ENCODE peak calls at places on chromosomes 6 and 20, in nine cellular contexts. K is ovary, H is adrenal gland, L is breast epithelium, I is heart left ventricle, Q is A549, O is endothelial cell of umbilical vein, B is tibial nerve, D is lower leg skin. W is an unnamed sample.

GRCh38 chr6:52994031-52994788 is 874 bp downstream of the GSTA4 start:
- DNase-seq in H (peak; percentile 40), O (peak; percentile 62), B (no peak), Q (peak; percentile 7), L (no peak), K (peak; percentile 48), D (no peak), I (peak; percentile 37), W (no peak)

GRCh38 chr6:5498579-5498899 is 237.2 kb downstream of the FARS2 start:
- DNase-seq in D (no peak), H (no peak), Q (no peak), B (no peak), K (no peak), I (no peak), L (no peak), O (peak; percentile 4), W (no peak)

GRCh38 chr6:90484903-90485302 is 102.0 kb downstream of the MAP3K7 start:
- DNase-seq in K (no peak), L (no peak), I (no peak), B (no peak), O (no peak), H (no peak), D (no peak), Q (no peak), W (no peak)

GRCh38 chr6:132818404-132819359 is 4.3 kb downstream of the RPS12 start:
- DNase-seq in D (no peak), H (no peak), I (no peak), K (no peak), O (no peak), B (no peak), Q (no peak), L (no peak), W (peak; percentile 33)

GRCh38 chr20:19867074-19867473 is 109.0 kb downstream of the RIN2 start:
- DNase-seq in I (no peak), O (no peak), Q (no peak), D (no peak), L (no peak), B (no peak), K (no peak), H (no peak), W (peak; percentile 40)

GRCh38 chr6:69867075-69867911 is 937 bp downstream of the COL19A1 start:
- DNase-seq in O (peak; percentile 30), K (peak; percentile 46), L (no peak), H (peak; percentile 58), Q (peak; percentile 5), I (peak; percentile 73), B (no peak), D (peak; percentile 87), W (peak; percentile 79)

GRCh38 chr6:12293931-12294800 is 4.0 kb downstream of the EDN1 start:
- DNase-seq in B (no peak), L (no peak), O (peak; percentile 18), D (no peak), H (no peak), Q (no peak), K (no peak), I (no peak), W (no peak)

GRCh38 chr20:20084296-20084752 is 32.0 kb downstream of the CFAP61 start:
- DNase-seq in B (no peak), D (no peak), L (no peak), K (no peak), O (no peak), H (no peak), Q (no peak), I (peak; percentile 52), W (no peak)

GRCh38 chr6:15575357-15576037 is 87.3 kb downstream of the DTNBP1 start:
- DNase-seq in D (no peak), I (no peak), L (no peak), H (no peak), K (no peak), B (no peak), Q (no peak), O (no peak), W (peak; percentile 47)

DNA sequence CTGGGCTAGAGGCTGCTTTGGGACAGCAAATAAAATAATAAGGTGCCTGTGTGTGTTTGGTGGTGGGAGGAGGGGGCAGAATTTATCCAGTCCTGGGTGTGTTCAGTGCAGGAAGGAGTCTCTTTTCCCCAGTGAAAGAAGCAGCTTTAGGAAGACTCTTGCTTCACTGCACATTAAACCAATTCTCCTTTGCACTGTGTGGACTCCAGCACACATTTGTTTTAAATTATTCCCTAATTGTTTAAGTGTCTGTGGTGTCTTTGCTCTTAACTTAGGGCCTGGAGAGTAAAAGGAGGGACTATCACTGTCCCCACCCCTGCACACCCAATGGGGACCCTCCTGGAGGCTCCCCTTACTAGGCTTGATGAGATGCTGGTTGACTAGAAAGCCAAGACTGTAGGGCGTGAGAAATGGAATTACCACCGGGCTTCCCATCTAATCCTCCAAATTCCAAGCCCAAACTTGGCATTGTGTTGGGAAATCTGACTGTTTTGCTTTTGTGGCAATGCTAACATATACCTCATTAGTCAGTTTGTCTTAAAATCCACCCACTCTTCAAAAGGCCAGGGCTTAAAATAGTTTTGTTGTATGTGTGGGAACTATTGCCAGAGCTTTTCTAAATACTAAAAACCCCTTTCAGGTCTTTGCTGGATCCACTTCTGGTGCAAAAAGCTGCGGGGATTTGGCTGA is 13.4 kb upstream of the DAAM2 start:
- DNase-seq in H (no peak), K (no peak), Q (no peak), O (no peak), D (no peak), L (no peak), I (no peak), B (no peak), W (no peak)
- TF ChIP-seq POLR2A in H (no peak), K (no peak), Q (no peak), O (no peak), D (no peak), L (no peak), I (no peak), B (no peak), W (no peak)

GRCh38 chr6:144675231-144675861 is 390.2 kb downstream of the UTRN start:
- DNase-seq in H (no peak), D (peak; percentile 81), Q (no peak), B (no peak), I (no peak), O (peak; percentile 17), K (no peak), L (no peak), W (no peak)
- TF ChIP-seq CTCF in H (no peak), D (no peak), Q (no peak), B (no peak), I (no peak), O (no peak), K (no peak), L (no peak), W (no peak)

DNA sequence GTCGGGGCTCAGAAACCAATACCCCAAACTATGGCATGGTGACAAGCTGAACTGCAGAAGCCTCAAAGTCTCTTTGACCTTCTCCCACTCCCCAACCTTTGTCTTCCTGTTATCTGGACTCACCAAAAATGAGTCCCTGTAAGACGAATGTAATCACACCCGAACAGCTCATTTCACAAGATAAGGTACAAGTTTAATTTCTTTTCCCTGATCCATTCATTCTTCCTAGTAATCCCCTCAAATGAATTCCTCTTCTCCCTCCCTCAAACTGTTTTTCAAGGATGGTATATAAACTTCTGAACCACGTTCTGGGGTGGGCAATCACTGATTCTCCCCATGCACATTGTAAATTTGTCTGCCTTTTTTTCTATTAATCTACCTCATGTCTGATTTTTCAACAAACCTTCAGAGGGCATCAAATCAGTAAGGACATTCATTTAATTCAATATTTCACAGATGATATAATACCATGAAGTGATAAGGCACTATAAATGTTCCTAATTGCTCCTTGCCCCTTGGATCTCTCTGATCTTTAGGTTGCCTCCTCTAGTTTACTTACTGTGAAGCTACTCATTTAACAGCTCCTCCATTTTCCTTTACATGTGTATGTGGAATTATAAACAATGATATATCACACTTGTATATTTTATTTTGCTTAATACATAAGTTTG is 77.2 kb downstream of the OR2B2 start:
- DNase-seq in I (no peak), H (no peak), L (no peak), K (no peak), B (no peak), Q (no peak), O (no peak), D (no peak), W (peak; percentile 49)
- TF ChIP-seq POLR2A in I (no peak), H (no peak), L (no peak), K (no peak), B (no peak), Q (no peak), O (no peak), D (no peak), W (no peak)

GRCh38 chr20:18276821-18277220 is 11.5 kb upstream of the ZNF133 start:
- DNase-seq in H (peak; percentile 75), D (no peak), B (peak; percentile 48), O (peak; percentile 59), I (peak; percentile 54), Q (peak; percentile 78), L (peak; percentile 69), K (peak; percentile 28), W (peak; percentile 71)
- TF ChIP-seq CTCF in H (peak; percentile 59), D (no peak), B (peak; percentile 67), O (peak; percentile 86), I (peak; percentile 75), Q (peak; percentile 94), L (peak; percentile 61), K (no peak), W (peak; percentile 93)

GRCh38 chr20:52193886-52194545 is 2.4 kb upstream of the ZFP64 start:
- DNase-seq in B (no peak), H (no peak), I (no peak), D (no peak), K (no peak), O (no peak), L (no peak), Q (no peak), W (no peak)

GRCh38 chr20:52191436-52192295 is at the start of gene ZFP64:
- DNase-seq in B (peak; percentile 49), I (peak; percentile 85), O (peak; percentile 80), L (peak; percentile 61), Q (peak; percentile 88), H (peak; percentile 68), K (peak; percentile 74), D (peak; percentile 93), W (peak; percentile 86)

GRCh38 chr20:52191132-52191435 is 495 bp downstream of the ZFP64 start:
- DNase-seq in I (no peak), O (no peak), K (no peak), L (no peak), B (no peak), H (no peak), Q (no peak), D (peak; percentile 87), W (no peak)

GRCh38 chr20:52193133-52193532 is 1.6 kb upstream of the ZFP64 start:
- DNase-seq in O (no peak), H (no peak), K (no peak), L (no peak), I (no peak), B (no peak), Q (no peak), D (no peak), W (no peak)

DNA sequence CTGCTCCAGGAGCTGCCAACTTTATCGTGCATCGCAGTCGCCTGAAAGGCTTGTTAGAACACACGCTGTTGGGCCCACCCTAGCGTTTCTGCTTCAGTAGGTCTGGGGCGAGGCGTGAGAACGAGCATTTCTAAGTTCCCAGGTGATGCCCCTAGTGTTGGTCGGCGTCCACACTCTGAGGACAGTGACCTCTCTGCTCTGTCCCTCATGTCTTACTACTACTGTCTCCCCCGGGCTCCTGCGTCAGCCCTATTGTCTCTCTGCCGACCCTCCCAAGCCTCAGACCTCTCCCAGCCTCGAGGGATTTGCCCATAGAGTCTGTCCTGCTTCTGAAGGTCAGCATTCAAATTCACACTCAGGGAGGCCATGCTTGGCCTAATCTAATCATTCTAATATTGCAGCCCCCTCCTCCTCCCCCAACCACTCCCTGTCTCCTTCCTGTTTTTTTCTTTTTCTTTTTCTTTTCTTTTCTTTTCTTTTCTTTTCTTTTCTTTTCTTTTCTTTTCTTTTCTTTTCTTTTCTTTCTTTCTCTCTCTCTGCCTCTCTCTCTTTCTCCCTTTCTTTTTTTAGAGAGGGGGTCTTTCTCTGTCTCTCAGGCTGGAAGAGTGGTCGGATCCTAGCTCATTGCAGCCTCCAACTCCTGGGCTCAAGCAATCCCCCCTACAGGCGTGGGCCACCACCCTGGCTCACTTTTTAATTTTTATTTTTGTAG is 873 bp upstream of the ZFP64 start:
- DNase-seq in Q (peak; percentile 79), O (no peak), D (no peak), K (no peak), B (no peak), I (peak; percentile 53), L (no peak), H (no peak), W (peak; percentile 79)
- TF ChIP-seq POLR2A in Q (no peak), O (no peak), D (no peak), K (no peak), B (no peak), I (no peak), L (no peak), H (no peak), W (no peak)

W was measured in NB4.